ENCODE peak calls at places on chromosomes 5 and 9, in five cellular contexts. P is HCT116; J is pancreas; T is CD8-positive, alpha-beta T cell; C is astrocyte of the spinal cord. N is an unnamed sample.

GRCh38 chr5:74636149-74636548 is 4.4 kb downstream of the ENC1 start:
- DNase-seq in C (no peak), T (no peak), P (no peak), J (no peak), N (no peak)

GRCh38 chr5:84092738-84093137 is 291.9 kb downstream of the EDIL3 start:
- DNase-seq in P (no peak), J (no peak), T (no peak), C (no peak), N (no peak)

GRCh38 chr5:134435525-134435924 is 23.8 kb upstream of the CDKN2AIPNL start:
- DNase-seq in P (peak), T (no peak), J (no peak), C (peak), N (no peak)

GRCh38 chr9:97596906-97597305 is 36.3 kb downstream of the TSTD2 start:
- DNase-seq in C (no peak), P (no peak), J (no peak), T (no peak), N (no peak)

GRCh38 chr9:117555964-117556629 is 141.2 kb upstream of the ASTN2 start:
- DNase-seq in J (peak), T (no peak), P (no peak), C (peak), N (peak)

GRCh38 chr5:140785905-140786686 is at the start of gene PCDHA1:
- DNase-seq in T (no peak), C (no peak), J (no peak), P (no peak), N (no peak)

GRCh38 chr9:129270205-129270604 is 92.1 kb upstream of the IER5L start:
- DNase-seq in P (no peak), C (no peak), T (peak), J (no peak), N (no peak)

GRCh38 chr5:33313150-33313549 is 127.6 kb upstream of the TARS1 start:
- DNase-seq in T (no peak), P (peak), J (no peak), C (peak), N (peak)

GRCh38 chr9:112020680-112021596 is 124.3 kb downstream of the UGCG start:
- DNase-seq in C (peak), J (no peak), T (no peak), P (peak), N (peak)

GRCh38 chr5:14663734-14664269 is 716 bp upstream of the OTULIN start:
- DNase-seq in T (no peak), C (no peak), P (no peak), J (no peak), N (no peak)

GRCh38 chr5:156942064-156942463 is 21.0 kb downstream of the TIMD4 start:
- DNase-seq in T (no peak), J (no peak), C (no peak), P (no peak), N (no peak)

GRCh38 chr5:101390317-101390908 is 487.3 kb upstream of the ST8SIA4 start:
- DNase-seq in T (no peak), J (no peak), P (peak), C (peak), N (peak)

GRCh38 chr5:54732108-54732507 is 214.5 kb downstream of the SNX18 start:
- DNase-seq in T (no peak), P (no peak), J (no peak), C (no peak), N (no peak)

GRCh38 chr5:115179068-115179958 is 9.6 kb upstream of the TRIM36 start:
- DNase-seq in J (no peak), T (no peak), C (no peak), P (no peak), N (peak)

GRCh38 chr5:16127865-16128544 is 51.6 kb downstream of the MARCHF11 start:
- DNase-seq in T (no peak), C (no peak), P (no peak), J (no peak), N (no peak)

DNA sequence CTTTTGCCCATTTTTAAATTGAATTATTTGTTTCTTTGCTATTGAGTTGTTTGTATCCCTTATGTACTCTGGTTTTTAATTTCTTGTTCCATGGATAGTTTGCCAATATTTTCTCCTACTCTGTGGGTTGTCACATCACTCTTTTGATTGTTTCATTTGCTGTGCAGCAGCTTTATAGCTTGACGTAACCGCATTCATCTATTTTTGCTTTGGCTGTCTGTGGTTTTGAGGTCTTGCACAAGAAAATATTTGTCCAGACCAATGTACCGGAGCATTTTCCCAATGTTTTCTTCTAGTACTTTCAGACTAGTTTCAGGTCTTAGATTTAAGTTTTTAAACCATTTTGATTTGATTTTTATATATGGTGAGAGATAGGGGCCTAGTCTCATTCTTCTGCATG is 36.2 kb upstream of the ZNF366 start:
- DNase-seq in T (no peak), J (no peak), C (peak), P (no peak), N (peak)
- TF ChIP-seq CTCF in T (no peak), J (no peak), C (no peak), P (no peak), N (no peak)

GRCh38 chr5:3210531-3210930 is 385.1 kb upstream of the IRX1 start:
- DNase-seq in P (no peak), T (no peak), J (no peak), C (no peak), N (no peak)
- H3K4me3 ChIP-seq in P (no peak), T (no peak), J (no peak), C (no peak), N (no peak)

GRCh38 chr5:107853696-107854095 is 183.0 kb upstream of the EFNA5 start:
- DNase-seq in T (no peak), P (no peak), J (no peak), C (no peak), N (no peak)

GRCh38 chr5:107858324-107858723 is 187.6 kb upstream of the EFNA5 start:
- DNase-seq in J (no peak), P (no peak), C (no peak), T (no peak), N (no peak)

GRCh38 chr5:107853031-107853430 is 182.3 kb upstream of the EFNA5 start:
- DNase-seq in J (no peak), C (no peak), T (no peak), P (no peak), N (no peak)

GRCh38 chr5:107857785-107858184 is 187.0 kb upstream of the EFNA5 start:
- DNase-seq in C (no peak), P (no peak), T (no peak), J (no peak), N (no peak)

GRCh38 chr5:107855171-107855570 is 184.4 kb upstream of the EFNA5 start:
- DNase-seq in T (no peak), C (no peak), P (no peak), J (no peak), N (peak)
- TF ChIP-seq CTCF in T (no peak), C (no peak), P (no peak), J (no peak), N (no peak)

DNA sequence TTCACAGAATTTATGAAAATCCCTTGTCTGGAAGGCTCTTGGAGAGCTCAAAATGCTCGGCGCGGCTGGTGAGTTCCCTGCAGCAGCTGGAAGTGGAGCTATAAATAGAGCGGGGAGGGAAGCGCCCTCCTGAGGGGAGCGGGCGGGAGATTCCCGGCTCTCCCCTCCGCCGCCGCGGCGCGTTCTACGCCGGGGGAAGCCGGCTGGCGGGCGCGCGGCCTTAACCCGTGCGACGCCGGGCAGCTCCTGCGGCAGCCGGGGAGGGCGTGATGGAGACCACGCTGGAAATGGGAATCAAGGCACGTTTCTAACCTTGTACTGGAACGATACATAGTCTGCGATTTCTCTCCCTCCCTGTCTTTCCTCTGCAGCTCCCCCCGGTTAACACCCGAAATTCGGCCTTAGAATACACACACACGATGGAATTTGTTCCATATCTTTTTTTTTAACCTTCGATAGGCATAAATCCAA is 306.5 kb upstream of the KCNN2 start:
- DNase-seq in J (peak), T (no peak), C (peak), P (no peak), N (peak)
- H3K4me3 ChIP-seq in J (peak), T (no peak), C (peak), P (no peak), N (peak)

DNA sequence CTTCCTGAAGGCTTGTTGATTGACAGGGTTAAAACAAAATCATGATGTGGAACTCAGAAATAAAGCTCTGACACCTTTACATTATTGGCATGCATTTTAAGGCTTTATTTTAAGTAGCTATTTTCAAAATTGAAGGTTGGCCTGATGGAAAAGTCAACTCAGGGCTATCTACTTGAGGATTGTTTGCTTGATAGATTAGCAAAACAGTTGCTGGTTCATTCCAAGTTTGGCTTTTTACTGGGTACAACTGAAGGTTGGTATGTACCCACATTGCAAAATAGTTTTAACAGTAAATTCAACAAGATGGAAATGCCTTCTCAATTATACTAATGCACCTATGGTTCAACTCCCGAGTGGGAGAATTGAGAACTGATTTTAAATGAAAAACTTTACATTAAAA is 161.8 kb upstream of the ELL2 start:
- DNase-seq in C (no peak), P (no peak), T (no peak), J (no peak), N (no peak)
- TF ChIP-seq CTCF in C (no peak), P (no peak), T (no peak), J (no peak), N (no peak)

DNA sequence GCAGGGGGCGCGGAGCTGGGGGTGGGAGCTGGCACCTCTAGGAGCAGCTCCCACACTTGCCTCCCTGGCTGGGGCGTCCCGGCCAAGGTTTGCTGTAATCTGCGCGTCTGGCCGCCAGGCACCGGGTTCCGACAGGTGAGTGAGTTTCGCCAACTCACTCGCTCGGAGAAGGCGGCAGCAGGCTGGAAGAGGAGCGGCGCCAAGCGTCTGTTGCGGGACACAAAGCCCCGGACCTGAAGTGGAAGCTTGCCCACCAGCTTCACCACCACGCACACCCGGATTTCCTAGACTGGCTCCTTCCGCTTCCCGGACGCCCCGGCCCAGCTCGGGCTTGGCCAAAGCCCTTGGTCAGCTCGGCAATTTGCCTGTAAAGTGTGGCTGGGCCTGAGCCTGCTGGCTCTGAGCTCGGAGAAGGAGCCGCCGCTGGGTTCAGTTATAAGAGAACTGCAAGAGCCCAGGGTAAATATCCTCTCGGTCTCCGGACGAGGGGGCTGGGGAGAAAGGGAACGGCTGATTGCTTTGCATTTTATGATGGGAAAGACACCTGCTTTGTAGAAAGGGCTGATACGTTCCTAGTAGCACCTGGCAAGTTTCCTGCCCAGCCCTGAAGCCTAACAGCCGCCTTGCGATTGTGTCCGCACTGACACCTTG is 461 bp upstream of the GNA14 start:
- DNase-seq in P (no peak), T (no peak), J (peak), C (peak), N (peak)
- H3K4me3 ChIP-seq in P (no peak), T (no peak), J (peak), C (peak), N (peak)

GRCh38 chr5:123215929-123216702 is 127.1 kb downstream of the PRDM6 start:
- DNase-seq in T (no peak), C (no peak), J (no peak), P (peak), N (no peak)
- TF ChIP-seq CTCF in T (no peak), C (no peak), J (no peak), P (no peak), N (no peak)

GRCh38 chr5:177349762-177350161 is 1.7 kb downstream of the LMAN2 start:
- DNase-seq in P (no peak), J (no peak), T (no peak), C (no peak), N (no peak)
- H3K4me3 ChIP-seq in P (peak), J (peak), T (no peak), C (no peak), N (peak)